ENCODE peak calls at places on chromosomes 5 and 9, in seven cellular contexts. One of them, this sample, is unnamed.
A peak's percentile ranks its signal among the peaks of the same experiment; 100 is the strongest.

GRCh38 chr9:136900988-136901515 is 14.7 kb downstream of the TRAF2 start:
- DNase-seq in A172: no peak
- DNase-seq in esophagus muscularis mucosa: no peak
- DNase-seq in Caco-2: no peak
- DNase-seq in effector memory CD4-positive, alpha-beta T cell: no peak
- DNase-seq in stimulated activated CD4-positive, alpha-beta T cell treated with anti-CD3 and anti-CD28 coated beads, Interleukin-1b, Interleukin-23, amount 100 ng/mL, for 1 hour: no peak
- DNase-seq in HT1080: no peak
- DNase-seq in this sample: no peak

GRCh38 chr5:119082691-119083090 is 11.8 kb downstream of the DMXL1 start:
- DNase-seq in HT1080: no peak
- DNase-seq in esophagus muscularis mucosa: no peak
- DNase-seq in effector memory CD4-positive, alpha-beta T cell: no peak
- DNase-seq in stimulated activated CD4-positive, alpha-beta T cell treated with anti-CD3 and anti-CD28 coated beads, Interleukin-1b, Interleukin-23, amount 100 ng/mL, for 1 hour: no peak
- DNase-seq in Caco-2: no peak
- DNase-seq in A172: no peak
- DNase-seq in this sample: no peak

GRCh38 chr9:114718801-114719221 is 36.8 kb upstream of the TEX48 start:
- DNase-seq in esophagus muscularis mucosa: no peak
- DNase-seq in effector memory CD4-positive, alpha-beta T cell: peak; percentile 65
- DNase-seq in Caco-2: no peak
- DNase-seq in stimulated activated CD4-positive, alpha-beta T cell treated with anti-CD3 and anti-CD28 coated beads, Interleukin-1b, Interleukin-23, amount 100 ng/mL, for 1 hour: peak; percentile 64
- DNase-seq in HT1080: peak; percentile 93
- DNase-seq in A172: peak; percentile 86
- DNase-seq in this sample: peak; percentile 95

GRCh38 chr5:2153350-2153749 is 270.6 kb upstream of the IRX4 start:
- DNase-seq in Caco-2: no peak
- DNase-seq in esophagus muscularis mucosa: no peak
- DNase-seq in effector memory CD4-positive, alpha-beta T cell: no peak
- DNase-seq in stimulated activated CD4-positive, alpha-beta T cell treated with anti-CD3 and anti-CD28 coated beads, Interleukin-1b, Interleukin-23, amount 100 ng/mL, for 1 hour: no peak
- DNase-seq in HT1080: no peak
- DNase-seq in A172: no peak
- DNase-seq in this sample: no peak

GRCh38 chr9:69564557-69564956 is 107.6 kb downstream of the APBA1 start:
- DNase-seq in A172: no peak
- DNase-seq in stimulated activated CD4-positive, alpha-beta T cell treated with anti-CD3 and anti-CD28 coated beads, Interleukin-1b, Interleukin-23, amount 100 ng/mL, for 1 hour: no peak
- DNase-seq in effector memory CD4-positive, alpha-beta T cell: no peak
- DNase-seq in esophagus muscularis mucosa: no peak
- DNase-seq in HT1080: no peak
- DNase-seq in Caco-2: no peak
- DNase-seq in this sample: no peak

GRCh38 chr5:138948391-138949222 is 73.5 kb upstream of the LRRTM2 start:
- DNase-seq in Caco-2: peak; percentile 22
- DNase-seq in effector memory CD4-positive, alpha-beta T cell: no peak
- DNase-seq in stimulated activated CD4-positive, alpha-beta T cell treated with anti-CD3 and anti-CD28 coated beads, Interleukin-1b, Interleukin-23, amount 100 ng/mL, for 1 hour: no peak
- DNase-seq in esophagus muscularis mucosa: no peak
- DNase-seq in A172: no peak
- DNase-seq in HT1080: no peak
- DNase-seq in this sample: no peak

GRCh38 chr5:126481243-126481642 is 58.0 kb downstream of the GRAMD2B start:
- DNase-seq in stimulated activated CD4-positive, alpha-beta T cell treated with anti-CD3 and anti-CD28 coated beads, Interleukin-1b, Interleukin-23, amount 100 ng/mL, for 1 hour: no peak
- DNase-seq in HT1080: no peak
- DNase-seq in Caco-2: no peak
- DNase-seq in A172: no peak
- DNase-seq in esophagus muscularis mucosa: no peak
- DNase-seq in effector memory CD4-positive, alpha-beta T cell: no peak
- DNase-seq in this sample: no peak

GRCh38 chr5:134029156-134029555 is 24.4 kb upstream of the VDAC1 start:
- DNase-seq in HT1080: peak; percentile 98
- DNase-seq in stimulated activated CD4-positive, alpha-beta T cell treated with anti-CD3 and anti-CD28 coated beads, Interleukin-1b, Interleukin-23, amount 100 ng/mL, for 1 hour: no peak
- DNase-seq in A172: peak; percentile 91
- DNase-seq in Caco-2: no peak
- DNase-seq in effector memory CD4-positive, alpha-beta T cell: no peak
- DNase-seq in esophagus muscularis mucosa: no peak
- DNase-seq in this sample: peak; percentile 68

GRCh38 chr5:176980818-176981217 is 25.8 kb downstream of the UIMC1 start:
- DNase-seq in esophagus muscularis mucosa: no peak
- DNase-seq in stimulated activated CD4-positive, alpha-beta T cell treated with anti-CD3 and anti-CD28 coated beads, Interleukin-1b, Interleukin-23, amount 100 ng/mL, for 1 hour: no peak
- DNase-seq in A172: no peak
- DNase-seq in Caco-2: no peak
- DNase-seq in HT1080: no peak
- DNase-seq in effector memory CD4-positive, alpha-beta T cell: no peak
- DNase-seq in this sample: no peak

GRCh38 chr9:14296462-14296861 is 17.5 kb downstream of the NFIB start:
- DNase-seq in Caco-2: no peak
- DNase-seq in effector memory CD4-positive, alpha-beta T cell: no peak
- DNase-seq in A172: no peak
- DNase-seq in HT1080: no peak
- DNase-seq in stimulated activated CD4-positive, alpha-beta T cell treated with anti-CD3 and anti-CD28 coated beads, Interleukin-1b, Interleukin-23, amount 100 ng/mL, for 1 hour: no peak
- DNase-seq in esophagus muscularis mucosa: no peak
- DNase-seq in this sample: no peak

GRCh38 chr5:107542428-107542827 is 128.3 kb downstream of the EFNA5 start:
- DNase-seq in A172: peak; percentile 92
- DNase-seq in Caco-2: peak; percentile 44
- DNase-seq in stimulated activated CD4-positive, alpha-beta T cell treated with anti-CD3 and anti-CD28 coated beads, Interleukin-1b, Interleukin-23, amount 100 ng/mL, for 1 hour: no peak
- DNase-seq in effector memory CD4-positive, alpha-beta T cell: no peak
- DNase-seq in HT1080: peak; percentile 97
- DNase-seq in esophagus muscularis mucosa: peak; percentile 95
- DNase-seq in this sample: peak; percentile 96

GRCh38 chr9:34079181-34079580 is 30.5 kb upstream of the UBAP2 start:
- DNase-seq in HT1080: peak; percentile 58
- DNase-seq in Caco-2: peak; percentile 51
- DNase-seq in esophagus muscularis mucosa: no peak
- DNase-seq in effector memory CD4-positive, alpha-beta T cell: no peak
- DNase-seq in stimulated activated CD4-positive, alpha-beta T cell treated with anti-CD3 and anti-CD28 coated beads, Interleukin-1b, Interleukin-23, amount 100 ng/mL, for 1 hour: no peak
- DNase-seq in A172: peak; percentile 81
- DNase-seq in this sample: peak; percentile 57

GRCh38 chr5:151082976-151083651 is 2.3 kb upstream of the TNIP1 start:
- DNase-seq in effector memory CD4-positive, alpha-beta T cell: peak; percentile 65
- DNase-seq in Caco-2: no peak
- DNase-seq in esophagus muscularis mucosa: no peak
- DNase-seq in A172: peak; percentile 94
- DNase-seq in HT1080: peak; percentile 66
- DNase-seq in stimulated activated CD4-positive, alpha-beta T cell treated with anti-CD3 and anti-CD28 coated beads, Interleukin-1b, Interleukin-23, amount 100 ng/mL, for 1 hour: peak; percentile 31
- DNase-seq in this sample: peak; percentile 90

GRCh38 chr9:13378171-13378570 is 98.7 kb upstream of the MPDZ start:
- DNase-seq in Caco-2: no peak
- DNase-seq in stimulated activated CD4-positive, alpha-beta T cell treated with anti-CD3 and anti-CD28 coated beads, Interleukin-1b, Interleukin-23, amount 100 ng/mL, for 1 hour: no peak
- DNase-seq in A172: no peak
- DNase-seq in HT1080: no peak
- DNase-seq in effector memory CD4-positive, alpha-beta T cell: no peak
- DNase-seq in esophagus muscularis mucosa: no peak
- DNase-seq in this sample: no peak

GRCh38 chr9:109517798-109518435 is 19.8 kb upstream of the PTPN3 start:
- DNase-seq in esophagus muscularis mucosa: no peak
- DNase-seq in Caco-2: no peak
- DNase-seq in A172: no peak
- DNase-seq in HT1080: no peak
- DNase-seq in stimulated activated CD4-positive, alpha-beta T cell treated with anti-CD3 and anti-CD28 coated beads, Interleukin-1b, Interleukin-23, amount 100 ng/mL, for 1 hour: no peak
- DNase-seq in effector memory CD4-positive, alpha-beta T cell: no peak
- DNase-seq in this sample: peak; percentile 27

This sample was measured in PC-3.